ENCODE peak calls at places on chromosomes 6 and 20, in seven cellular contexts. Y is ascending aorta, S is right atrium auricular region, H is posterior cingulate gyrus, A is brain microvascular endothelial cell, W is epithelial cell of esophagus, U is fibroblast of lung. T is an unnamed sample.

GRCh38 chr6:4791174-4791573 is 15.0 kb downstream of the CDYL start:
- DNase-seq in Y (no peak), S (no peak), H (no peak), A (no peak), W (no peak), U (peak), T (no peak)

GRCh38 chr6:151075005-151075404 is 164.8 kb upstream of the AKAP12 start:
- DNase-seq in Y (no peak), S (no peak), H (no peak), A (no peak), W (no peak), U (no peak), T (no peak)

GRCh38 chr6:37861452-37861851 is 41.9 kb downstream of the ZFAND3 start:
- DNase-seq in Y (no peak), S (no peak), H (no peak), A (no peak), W (no peak), U (no peak), T (no peak)

GRCh38 chr20:36147707-36148106 is 6.8 kb upstream of the EPB41L1 start:
- DNase-seq in Y (no peak), S (no peak), H (no peak), A (peak), W (no peak), U (peak), T (no peak)

GRCh38 chr6:28725274-28725809 is 198.4 kb downstream of the TRIM27 start:
- DNase-seq in Y (no peak), S (no peak), H (no peak), A (no peak), W (no peak), U (no peak), T (no peak)

GRCh38 chr6:109854541-109855308 is 123.4 kb upstream of the GPR6 start:
- DNase-seq in Y (no peak), S (no peak), H (no peak), A (no peak), W (no peak), U (no peak), T (no peak)

GRCh38 chr6:105424177-105424783 is 21.4 kb upstream of the PREP start:
- DNase-seq in Y (peak), S (peak), H (peak), A (peak), W (peak), U (peak), T (peak)

GRCh38 chr6:108666656-108667260 is 106.0 kb downstream of the FOXO3 start:
- DNase-seq in Y (no peak), S (no peak), H (no peak), A (no peak), W (no peak), U (no peak), T (no peak)

GRCh38 chr6:117677553-117678131 is 2.4 kb downstream of the NUS1 start:
- DNase-seq in Y (no peak), S (no peak), H (no peak), A (peak), W (peak), U (peak), T (no peak)

GRCh38 chr20:2302369-2302768 is 6.6 kb downstream of the TGM3 start:
- DNase-seq in Y (no peak), S (no peak), H (no peak), A (no peak), W (no peak), U (no peak), T (no peak)

GRCh38 chr6:155077784-155078183 is 82.7 kb downstream of the TIAM2 start:
- DNase-seq in Y (no peak), S (no peak), H (no peak), A (no peak), W (no peak), U (no peak), T (no peak)

GRCh38 chr6:21679761-21680265 is 86.3 kb downstream of the SOX4 start:
- DNase-seq in Y (no peak), S (no peak), H (no peak), A (peak), W (peak), U (peak), T (no peak)

GRCh38 chr6:135651964-135652755 is 154.6 kb upstream of the AHI1 start:
- DNase-seq in Y (no peak), S (no peak), H (no peak), A (no peak), W (no peak), U (no peak), T (no peak)

GRCh38 chr20:63394069-63394468 is 32.9 kb upstream of the CHRNA4 start:
- DNase-seq in Y (no peak), S (no peak), H (no peak), A (no peak), W (no peak), U (no peak), T (no peak)

GRCh38 chr6:32666420-32667300 is at the start of gene HLA-DQB1:
- DNase-seq in Y (no peak), S (no peak), H (peak), A (no peak), W (peak), U (peak), T (no peak)

GRCh38 chr6:49038294-49038693 is 424.8 kb downstream of the MMUT start:
- DNase-seq in Y (no peak), S (no peak), H (no peak), A (no peak), W (no peak), U (peak), T (no peak)

GRCh38 chr6:25431642-25432307 is 152.6 kb downstream of the CARMIL1 start:
- DNase-seq in Y (no peak), S (no peak), H (no peak), A (no peak), W (no peak), U (no peak), T (no peak)

GRCh38 chr20:41956316-41957050 is 338.3 kb upstream of the CHD6 start:
- DNase-seq in Y (no peak), S (no peak), H (no peak), A (no peak), W (no peak), U (no peak), T (no peak)

GRCh38 chr6:7100751-7101078 is 7.0 kb upstream of the RREB1 start:
- DNase-seq in Y (no peak), S (no peak), H (no peak), A (no peak), W (no peak), U (no peak), T (no peak)

GRCh38 chr6:105786890-105787655 is 299.1 kb upstream of the PRDM1 start:
- DNase-seq in Y (no peak), S (no peak), H (no peak), A (no peak), W (peak), U (no peak), T (no peak)

GRCh38 chr20:7022597-7022996 is 255.1 kb downstream of the BMP2 start:
- DNase-seq in Y (no peak), S (no peak), H (no peak), A (no peak), W (no peak), U (no peak), T (no peak)

GRCh38 chr6:127547909-127548649 is 28.9 kb upstream of the C6orf58 start:
- DNase-seq in Y (no peak), S (no peak), H (no peak), A (no peak), W (peak), U (peak), T (no peak)

GRCh38 chr6:121653624-121654008 is 218.2 kb downstream of the GJA1 start:
- DNase-seq in Y (no peak), S (no peak), H (no peak), A (no peak), W (no peak), U (no peak), T (no peak)

GRCh38 chr20:50813801-50814200 is 18.9 kb downstream of the BCAS4 start:
- DNase-seq in Y (no peak), S (no peak), H (no peak), A (no peak), W (no peak), U (no peak), T (no peak)